ENCODE peak calls at places on chromosomes 5 and 9, in six cellular contexts. I, C, X, Y, W and N are unnamed samples.

GRCh38 chr5:1294839-1295649 is at the start of gene TERT:
- DNase-seq in I (no peak), C (no peak), X (peak; percentile 53), Y (peak; percentile 69), W (no peak), N (no peak)

GRCh38 chr5:144275329-144275728 is 104.7 kb downstream of the KCTD16 start:
- DNase-seq in I (no peak), C (no peak), X (no peak), Y (no peak), W (no peak), N (no peak)

GRCh38 chr5:107698286-107698685 is 27.5 kb upstream of the EFNA5 start:
- DNase-seq in I (no peak), C (peak; percentile 34), X (no peak), Y (no peak), W (no peak), N (no peak)

GRCh38 chr5:134110382-134110781 is 4.1 kb upstream of the TCF7 start:
- DNase-seq in I (no peak), C (no peak), X (no peak), Y (no peak), W (no peak), N (no peak)

GRCh38 chr5:68409259-68409658 is 193.7 kb downstream of the PIK3R1 start:
- DNase-seq in I (no peak), C (peak; percentile 55), X (no peak), Y (no peak), W (no peak), N (no peak)

GRCh38 chr5:40332945-40333344 is 346.8 kb upstream of the PTGER4 start:
- DNase-seq in I (peak; percentile 73), C (no peak), X (no peak), Y (no peak), W (no peak), N (no peak)

GRCh38 chr9:135409286-135410200 is 70.0 kb upstream of the PPP1R26 start:
- DNase-seq in I (no peak), C (no peak), X (no peak), Y (no peak), W (no peak), N (no peak)

GRCh38 chr9:6106576-6107339 is 91.3 kb upstream of the RANBP6 start:
- DNase-seq in I (peak; percentile 44), C (peak; percentile 12), X (no peak), Y (no peak), W (no peak), N (peak; percentile 20)

GRCh38 chr5:150486402-150487198 is 21.3 kb upstream of the NDST1 start:
- DNase-seq in I (peak; percentile 66), C (peak; percentile 48), X (no peak), Y (peak; percentile 69), W (peak; percentile 59), N (peak; percentile 84)

GRCh38 chr5:31854181-31854624 is 215.3 kb downstream of the PDZD2 start:
- DNase-seq in I (peak; percentile 40), C (peak; percentile 26), X (peak; percentile 73), Y (no peak), W (peak; percentile 47), N (peak; percentile 14)

GRCh38 chr9:6833518-6834192 is 75.9 kb downstream of the KDM4C start:
- DNase-seq in I (no peak), C (peak; percentile 39), X (no peak), Y (no peak), W (no peak), N (no peak)

GRCh38 chr9:36288057-36288456 is 29.8 kb upstream of the GNE start:
- DNase-seq in I (no peak), C (no peak), X (no peak), Y (no peak), W (no peak), N (no peak)

GRCh38 chr5:71924325-71924724 is 182.9 kb upstream of the MAP1B start:
- DNase-seq in I (no peak), C (peak; percentile 20), X (no peak), Y (no peak), W (no peak), N (no peak)

GRCh38 chr5:39648539-39649200 is 223.9 kb upstream of the DAB2 start:
- DNase-seq in I (peak; percentile 20), C (no peak), X (no peak), Y (peak; percentile 56), W (no peak), N (peak; percentile 76)

GRCh38 chr9:133837644-133838597 is 99.8 kb upstream of the SARDH start:
- DNase-seq in I (no peak), C (no peak), X (no peak), Y (no peak), W (no peak), N (no peak)

GRCh38 chr9:93674580-93675335 is 98.4 kb downstream of the PHF2 start:
- DNase-seq in I (no peak), C (no peak), X (peak; percentile 57), Y (peak; percentile 41), W (peak; percentile 4), N (peak; percentile 7)

GRCh38 chr9:121294866-121295661 is 27.1 kb downstream of the GSN start:
- DNase-seq in I (no peak), C (no peak), X (peak; percentile 94), Y (peak; percentile 58), W (peak; percentile 75), N (no peak)

GRCh38 chr9:117239428-117239827 is 175.4 kb downstream of the ASTN2 start:
- DNase-seq in I (no peak), C (no peak), X (no peak), Y (no peak), W (no peak), N (no peak)

GRCh38 chr9:26768196-26768595 is 124.4 kb downstream of the CAAP1 start:
- DNase-seq in I (no peak), C (no peak), X (no peak), Y (no peak), W (no peak), N (no peak)

GRCh38 chr9:128123451-128124080 is 4.0 kb downstream of the PTGES2 start:
- DNase-seq in I (no peak), C (no peak), X (peak; percentile 63), Y (peak; percentile 38), W (no peak), N (peak; percentile 10)

GRCh38 chr9:135079018-135079417 is 8.4 kb upstream of the OLFM1 start:
- DNase-seq in I (no peak), C (no peak), X (peak; percentile 48), Y (peak; percentile 24), W (no peak), N (no peak)

GRCh38 chr9:73039253-73039915 is 86.5 kb upstream of the ALDH1A1 start:
- DNase-seq in I (peak; percentile 43), C (no peak), X (peak; percentile 82), Y (no peak), W (peak; percentile 51), N (peak; percentile 38)

GRCh38 chr5:98514106-98514665 is 259.3 kb upstream of the RGMB start:
- DNase-seq in I (no peak), C (no peak), X (no peak), Y (no peak), W (no peak), N (no peak)

GRCh38 chr9:131423171-131423581 is 29.3 kb downstream of the PRRC2B start:
- DNase-seq in I (peak; percentile 91), C (peak; percentile 91), X (peak; percentile 83), Y (peak; percentile 72), W (peak; percentile 52), N (peak; percentile 77)

GRCh38 chr9:130741831-130742449 is 48.4 kb downstream of the EXOSC2 start:
- DNase-seq in I (no peak), C (peak; percentile 88), X (no peak), Y (no peak), W (no peak), N (no peak)

DNA sequence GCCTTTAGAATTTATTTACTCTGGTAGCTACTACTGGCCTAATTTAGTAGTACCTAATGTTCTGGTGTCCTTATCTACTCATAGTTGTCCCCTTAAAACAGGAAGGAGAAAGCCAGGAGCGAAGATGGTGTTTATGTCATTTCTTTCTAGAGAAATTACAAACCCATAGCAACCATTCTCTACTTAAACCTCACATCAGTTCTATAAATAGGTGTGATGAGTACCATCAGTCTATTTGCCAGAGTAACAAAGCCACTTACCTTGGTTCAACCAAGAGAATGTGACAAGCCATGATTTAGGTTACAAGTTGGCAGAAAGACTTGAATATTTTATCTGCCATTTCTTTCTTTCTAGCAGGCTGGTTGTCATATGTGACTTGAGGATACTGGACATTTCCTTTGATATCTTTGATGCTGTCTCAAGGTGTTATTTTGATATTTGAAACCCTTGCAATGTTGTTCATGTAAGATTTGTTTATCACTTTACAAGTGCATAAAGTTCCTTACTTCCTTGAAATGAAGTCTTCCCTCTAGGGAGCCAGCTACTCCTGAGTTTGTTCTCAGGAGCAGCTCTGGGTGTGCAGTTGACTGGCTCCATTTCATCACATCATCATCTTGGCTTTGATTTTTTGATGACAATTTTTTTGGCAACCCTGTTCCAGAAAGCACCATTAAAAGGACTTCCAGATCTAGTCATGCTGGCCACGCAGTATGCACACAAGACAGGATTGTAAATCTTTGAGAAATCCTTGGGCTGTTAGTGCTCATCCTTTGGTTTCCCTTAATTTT is 286.8 kb downstream of the ARHGAP26 start:
- DNase-seq in I (no peak), C (no peak), X (no peak), Y (no peak), W (no peak), N (no peak)
- TF ChIP-seq POLR2A in I (no peak), C (no peak), X (no peak), Y (no peak), W (no peak), N (no peak)

DNA sequence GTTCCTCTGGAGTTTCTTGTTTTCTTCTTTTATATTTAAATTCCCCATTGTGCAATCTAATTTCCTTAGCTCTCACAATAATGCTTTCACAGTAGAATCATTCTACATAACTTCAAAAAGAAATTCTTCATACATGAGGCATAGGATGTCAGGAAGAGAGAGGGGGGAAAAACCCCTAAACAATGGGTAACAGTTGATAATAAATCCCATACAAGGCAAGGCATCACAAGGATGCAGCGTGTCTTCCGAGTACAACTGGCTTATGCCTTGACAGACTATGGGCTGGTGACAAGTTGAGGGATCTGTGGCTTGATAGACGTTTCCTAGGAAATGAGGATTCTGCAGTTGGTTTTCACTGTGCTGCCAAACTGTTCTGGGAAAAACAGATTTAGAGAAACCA is 247.4 kb downstream of the ARL15 start:
- DNase-seq in I (peak; percentile 42), C (peak; percentile 78), X (no peak), Y (no peak), W (no peak), N (no peak)
- TF ChIP-seq POLR2A in I (no peak), C (no peak), X (no peak), Y (no peak), W (no peak), N (no peak)

GRCh38 chr9:113375057-113376023 is 1.4 kb downstream of the HDHD3 start:
- DNase-seq in I (no peak), C (peak; percentile 8), X (no peak), Y (peak; percentile 87), W (no peak), N (peak; percentile 66)

GRCh38 chr9:113380869-113381378 is 4.1 kb upstream of the HDHD3 start:
- DNase-seq in I (no peak), C (no peak), X (no peak), Y (peak; percentile 65), W (no peak), N (no peak)

GRCh38 chr9:113373255-113373654 is 3.5 kb downstream of the HDHD3 start:
- DNase-seq in I (no peak), C (no peak), X (no peak), Y (no peak), W (no peak), N (no peak)

GRCh38 chr9:113373676-113374392 is 3.0 kb downstream of the HDHD3 start:
- DNase-seq in I (no peak), C (no peak), X (no peak), Y (no peak), W (no peak), N (peak; percentile 19)

GRCh38 chr9:113376634-113377531 is at the start of gene HDHD3:
- DNase-seq in I (peak; percentile 74), C (peak; percentile 58), X (peak; percentile 93), Y (peak; percentile 95), W (peak; percentile 81), N (peak; percentile 92)
- TF ChIP-seq POLR2A in I (peak; percentile 58), C (no peak), X (peak; percentile 87), Y (peak; percentile 94), W (peak; percentile 47), N (peak; percentile 92)

GRCh38 chr9:69324549-69325401 is at the start of gene ENTREP1:
- DNase-seq in I (peak; percentile 62), C (no peak), X (peak; percentile 78), Y (peak; percentile 65), W (peak; percentile 43), N (peak; percentile 79)
- TF ChIP-seq POLR2A in I (no peak), C (no peak), X (no peak), Y (no peak), W (no peak), N (peak; percentile 60)